ENCODE peak calls at places on chromosome 16, in six cellular contexts. N, H, U, G, X and F are unnamed samples.

GRCh38 chr16:46673320-46674013 is 15.5 kb downstream of the VPS35 start:
- DNase-seq in N (peak; percentile 82), X (no peak), G (no peak), U (peak; percentile 63), H (no peak), F (peak; percentile 70)

GRCh38 chr16:46695937-46696336 is 6.5 kb downstream of the ORC6 start:
- DNase-seq in X (no peak), U (no peak), N (no peak), G (no peak), H (no peak), F (no peak)

GRCh38 chr16:73202176-73202729 is 154.3 kb upstream of the ZFHX3 start:
- DNase-seq in H (no peak), N (no peak), U (peak; percentile 86), G (no peak), X (no peak), F (no peak)

GRCh38 chr16:77674888-77675287 is 47.4 kb upstream of the NUDT7 start:
- DNase-seq in U (no peak), H (no peak), X (no peak), G (no peak), N (no peak), F (no peak)

GRCh38 chr16:67884684-67885083 is at the start of gene NRN1L:
- DNase-seq in N (peak; percentile 98), H (peak; percentile 98), U (peak; percentile 73), X (peak; percentile 95), G (peak; percentile 80), F (peak; percentile 99)

GRCh38 chr16:10688726-10689125 is 6.0 kb downstream of the TEKT5 start:
- DNase-seq in U (no peak), G (no peak), H (no peak), N (no peak), X (no peak), F (no peak)

GRCh38 chr16:52921104-52921503 is 131.6 kb downstream of the CHD9NB start:
- DNase-seq in X (no peak), N (no peak), H (no peak), G (no peak), U (no peak), F (no peak)

GRCh38 chr16:35146031-35146710 is 1686.8 kb downstream of the TP53TG3F start:
- DNase-seq in U (no peak), N (no peak), X (peak; percentile 57), G (no peak), H (no peak), F (no peak)

GRCh38 chr16:5017678-5017969 is 16.1 kb downstream of the NAGPA start:
- DNase-seq in X (no peak), U (no peak), N (no peak), G (no peak), H (no peak), F (no peak)

GRCh38 chr16:61074324-61074723 is 961.9 kb downstream of the CDH8 start:
- DNase-seq in U (no peak), N (no peak), G (no peak), X (no peak), H (no peak), F (no peak)
- H3K4me3 ChIP-seq in U (no peak overlapping the region), N (no peak overlapping the region), G (no peak overlapping the region), X (no peak overlapping the region), H (no peak overlapping the region), F (no peak overlapping the region)

DNA sequence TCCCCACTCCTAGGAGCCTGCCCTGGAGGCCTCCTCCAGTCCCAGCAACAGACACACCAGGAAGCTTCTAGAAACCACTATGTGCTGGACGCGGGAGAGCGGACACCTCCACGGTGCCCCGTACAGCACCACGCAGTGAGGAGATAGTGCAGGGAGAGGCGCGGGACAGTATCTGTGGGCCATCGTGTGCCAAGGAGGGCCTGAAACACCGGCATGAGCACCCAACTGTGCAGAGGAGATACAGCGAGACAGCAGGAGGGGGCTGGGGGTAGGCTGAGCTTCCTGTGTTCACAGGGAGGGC is 57.7 kb downstream of the ZNF778 start:
- DNase-seq in N (no peak), X (no peak), G (no peak), H (no peak), U (no peak), F (no peak)
- H3K36me3 ChIP-seq in N (peaks cover 49% of the 10 kb centered on the region), X (peaks cover 92% of the 10 kb centered on the region), G (peaks cover 6% of the 10 kb centered on the region), H (peaks cover 30% of the 10 kb centered on the region), U (peaks cover 10% of the 10 kb centered on the region), F (peaks cover 22% of the 10 kb centered on the region)

GRCh38 chr16:13390093-13390985 is 488.9 kb downstream of the SHISA9 start:
- DNase-seq in N (no peak), U (no peak), G (no peak), H (no peak), X (no peak), F (no peak)

GRCh38 chr16:13392341-13392740 is 490.9 kb downstream of the SHISA9 start:
- DNase-seq in X (no peak), N (no peak), G (no peak), U (no peak), H (no peak), F (no peak)

GRCh38 chr16:13393816-13394215 is 492.4 kb downstream of the SHISA9 start:
- DNase-seq in U (no peak), X (no peak), H (no peak), N (no peak), G (no peak), F (no peak)

GRCh38 chr16:13391337-13391736 is 489.9 kb downstream of the SHISA9 start:
- DNase-seq in U (no peak), H (no peak), N (no peak), X (no peak), G (no peak), F (no peak)

GRCh38 chr16:13390986-13391305 is 489.5 kb downstream of the SHISA9 start:
- DNase-seq in N (no peak), G (no peak), X (no peak), U (no peak), H (no peak), F (no peak)
- H3K4me3 ChIP-seq in N (peak overlapping the region; percentile 57), G (no peak overlapping the region), X (no peak overlapping the region), U (no peak overlapping the region), H (no peak overlapping the region), F (no peak overlapping the region)

GRCh38 chr16:74455213-74455612 is 33.9 kb upstream of the CLEC18B start:
- DNase-seq in H (no peak), N (no peak), X (no peak), G (no peak), U (no peak), F (no peak)
- H3K36me3 ChIP-seq in H (peaks cover 53% of the 10 kb centered on the region), N (peaks cover 72% of the 10 kb centered on the region), X (peaks cover 72% of the 10 kb centered on the region), G (peaks cover 8% of the 10 kb centered on the region), U (peaks cover 12% of the 10 kb centered on the region), F (peaks cover 45% of the 10 kb centered on the region)